ENCODE peak calls at places on chromosomes 16 and 17, in eight cellular contexts. One of them, this sample, is unnamed.

GRCh38 chr16:49884033-49884707 is 28.3 kb upstream of the ZNF423 start:
- DNase-seq in CD8-positive, alpha-beta T cell: no peak
- DNase-seq in ovary: no peak
- DNase-seq in HFF-Myc: no peak
- DNase-seq in foreskin fibroblast: no peak
- DNase-seq in HepG2: peak; percentile 89
- DNase-seq in cardiac fibroblast: peak; percentile 10
- DNase-seq in astrocyte of the spinal cord: no peak
- DNase-seq in this sample: no peak

GRCh38 chr17:77666881-77667395 is 291.6 kb upstream of the TNRC6C start:
- DNase-seq in CD8-positive, alpha-beta T cell: peak; percentile 53
- DNase-seq in ovary: no peak
- DNase-seq in HFF-Myc: no peak
- DNase-seq in foreskin fibroblast: no peak
- DNase-seq in HepG2: no peak
- DNase-seq in cardiac fibroblast: peak; percentile 5
- DNase-seq in astrocyte of the spinal cord: no peak
- DNase-seq in this sample: peak; percentile 42

GRCh38 chr17:72764632-72765041 is 327.9 kb downstream of the SLC39A11 start:
- DNase-seq in CD8-positive, alpha-beta T cell: no peak
- DNase-seq in ovary: no peak
- DNase-seq in HFF-Myc: peak; percentile 15
- DNase-seq in foreskin fibroblast: peak; percentile 30
- DNase-seq in HepG2: no peak
- DNase-seq in cardiac fibroblast: no peak
- DNase-seq in astrocyte of the spinal cord: peak; percentile 38
- DNase-seq in this sample: no peak

GRCh38 chr16:84756830-84757229 is 57.0 kb downstream of the USP10 start:
- DNase-seq in CD8-positive, alpha-beta T cell: no peak
- DNase-seq in ovary: no peak
- DNase-seq in HFF-Myc: no peak
- DNase-seq in foreskin fibroblast: no peak
- DNase-seq in HepG2: no peak
- DNase-seq in cardiac fibroblast: no peak
- DNase-seq in astrocyte of the spinal cord: no peak
- DNase-seq in this sample: no peak

GRCh38 chr16:66508261-66508913 is 41.5 kb downstream of the TK2 start:
- DNase-seq in CD8-positive, alpha-beta T cell: no peak
- DNase-seq in ovary: peak; percentile 10
- DNase-seq in HFF-Myc: no peak
- DNase-seq in foreskin fibroblast: peak; percentile 42
- DNase-seq in HepG2: no peak
- DNase-seq in cardiac fibroblast: peak; percentile 77
- DNase-seq in astrocyte of the spinal cord: no peak
- DNase-seq in this sample: peak; percentile 48

GRCh38 chr16:78289844-78290277 is 190.4 kb downstream of the WWOX start:
- DNase-seq in CD8-positive, alpha-beta T cell: no peak
- DNase-seq in ovary: no peak
- DNase-seq in HFF-Myc: no peak
- DNase-seq in foreskin fibroblast: no peak
- DNase-seq in HepG2: no peak
- DNase-seq in cardiac fibroblast: no peak
- DNase-seq in astrocyte of the spinal cord: no peak
- DNase-seq in this sample: no peak

GRCh38 chr16:88331989-88332920 is 50.5 kb upstream of the ZNF469 start:
- DNase-seq in CD8-positive, alpha-beta T cell: no peak
- DNase-seq in ovary: no peak
- DNase-seq in HFF-Myc: peak; percentile 95
- DNase-seq in foreskin fibroblast: peak; percentile 99
- DNase-seq in HepG2: no peak
- DNase-seq in cardiac fibroblast: peak; percentile 99
- DNase-seq in astrocyte of the spinal cord: peak; percentile 100
- DNase-seq in this sample: no peak

GRCh38 chr17:82241926-82242697 is 13.3 kb downstream of the SLC16A3 start:
- DNase-seq in CD8-positive, alpha-beta T cell: no peak
- DNase-seq in ovary: no peak
- DNase-seq in HFF-Myc: no peak
- DNase-seq in foreskin fibroblast: no peak
- DNase-seq in HepG2: peak; percentile 52
- DNase-seq in cardiac fibroblast: peak; percentile 73
- DNase-seq in astrocyte of the spinal cord: no peak
- DNase-seq in this sample: no peak

GRCh38 chr17:34580685-34581445 is 1.5 kb downstream of the TMEM132E start:
- DNase-seq in CD8-positive, alpha-beta T cell: no peak
- DNase-seq in ovary: no peak
- DNase-seq in HFF-Myc: no peak
- DNase-seq in foreskin fibroblast: no peak
- DNase-seq in HepG2: no peak
- DNase-seq in cardiac fibroblast: no peak
- DNase-seq in astrocyte of the spinal cord: no peak
- DNase-seq in this sample: no peak

GRCh38 chr17:1588781-1589585 is 26.4 kb upstream of the PITPNA start:
- DNase-seq in CD8-positive, alpha-beta T cell: no peak
- DNase-seq in ovary: no peak
- DNase-seq in HFF-Myc: no peak
- DNase-seq in foreskin fibroblast: peak; percentile 21
- DNase-seq in HepG2: no peak
- DNase-seq in cardiac fibroblast: peak; percentile 70
- DNase-seq in astrocyte of the spinal cord: peak; percentile 20
- DNase-seq in this sample: no peak

GRCh38 chr17:30244853-30245385 is 9.4 kb upstream of the SLC6A4 start:
- DNase-seq in CD8-positive, alpha-beta T cell: no peak
- DNase-seq in ovary: no peak
- DNase-seq in HFF-Myc: peak; percentile 33
- DNase-seq in foreskin fibroblast: peak; percentile 90
- DNase-seq in HepG2: no peak
- DNase-seq in cardiac fibroblast: no peak
- DNase-seq in astrocyte of the spinal cord: peak; percentile 42
- DNase-seq in this sample: no peak

GRCh38 chr17:72183194-72183685 is 62.4 kb downstream of the SOX9 start:
- DNase-seq in CD8-positive, alpha-beta T cell: no peak
- DNase-seq in ovary: no peak
- DNase-seq in HFF-Myc: no peak
- DNase-seq in foreskin fibroblast: no peak
- DNase-seq in HepG2: peak; percentile 77
- DNase-seq in cardiac fibroblast: no peak
- DNase-seq in astrocyte of the spinal cord: no peak
- DNase-seq in this sample: no peak

GRCh38 chr17:17152385-17152784 is 53.7 kb downstream of the PLD6 start:
- DNase-seq in CD8-positive, alpha-beta T cell: no peak
- DNase-seq in ovary: no peak
- DNase-seq in HFF-Myc: no peak
- DNase-seq in foreskin fibroblast: no peak
- DNase-seq in HepG2: no peak
- DNase-seq in cardiac fibroblast: peak; percentile 19
- DNase-seq in astrocyte of the spinal cord: no peak
- DNase-seq in this sample: no peak

GRCh38 chr17:61312406-61313295 is 87.0 kb upstream of the TBX2 start:
- DNase-seq in CD8-positive, alpha-beta T cell: no peak
- DNase-seq in ovary: no peak
- DNase-seq in HFF-Myc: no peak
- DNase-seq in foreskin fibroblast: no peak
- DNase-seq in HepG2: no peak
- DNase-seq in cardiac fibroblast: no peak
- DNase-seq in astrocyte of the spinal cord: no peak
- DNase-seq in this sample: no peak

GRCh38 chr17:56815711-56816110 is 18.0 kb downstream of the C17orf67 start:
- DNase-seq in CD8-positive, alpha-beta T cell: no peak
- DNase-seq in ovary: no peak
- DNase-seq in HFF-Myc: no peak
- DNase-seq in foreskin fibroblast: no peak
- DNase-seq in HepG2: no peak
- DNase-seq in cardiac fibroblast: peak; percentile 37
- DNase-seq in astrocyte of the spinal cord: peak; percentile 51
- DNase-seq in this sample: no peak

GRCh38 chr17:58831780-58832179 is 76.1 kb downstream of the PPM1E start:
- DNase-seq in CD8-positive, alpha-beta T cell: no peak
- DNase-seq in ovary: no peak
- DNase-seq in HFF-Myc: no peak
- DNase-seq in foreskin fibroblast: no peak
- DNase-seq in HepG2: no peak
- DNase-seq in cardiac fibroblast: no peak
- DNase-seq in astrocyte of the spinal cord: no peak
- DNase-seq in this sample: no peak

GRCh38 chr16:69108069-69108904 is 2.8 kb downstream of the HAS3 start:
- DNase-seq in CD8-positive, alpha-beta T cell: no peak
- DNase-seq in ovary: no peak
- DNase-seq in HFF-Myc: no peak
- DNase-seq in foreskin fibroblast: no peak
- DNase-seq in HepG2: no peak
- DNase-seq in cardiac fibroblast: no peak
- DNase-seq in astrocyte of the spinal cord: no peak
- DNase-seq in this sample: no peak

GRCh38 chr16:69108905-69109252 is 3.4 kb downstream of the HAS3 start:
- DNase-seq in CD8-positive, alpha-beta T cell: no peak
- DNase-seq in ovary: no peak
- DNase-seq in HFF-Myc: no peak
- DNase-seq in foreskin fibroblast: no peak
- DNase-seq in HepG2: no peak
- DNase-seq in cardiac fibroblast: no peak
- DNase-seq in astrocyte of the spinal cord: no peak
- DNase-seq in this sample: no peak

GRCh38 chr16:69107311-69107962 is 2.0 kb downstream of the HAS3 start:
- DNase-seq in CD8-positive, alpha-beta T cell: no peak
- DNase-seq in ovary: no peak
- DNase-seq in HFF-Myc: no peak
- DNase-seq in foreskin fibroblast: no peak
- DNase-seq in HepG2: no peak
- DNase-seq in cardiac fibroblast: peak; percentile 20
- DNase-seq in astrocyte of the spinal cord: no peak
- DNase-seq in this sample: no peak

GRCh38 chr16:69106491-69107291 is 1.2 kb downstream of the HAS3 start:
- DNase-seq in CD8-positive, alpha-beta T cell: no peak
- DNase-seq in ovary: no peak
- DNase-seq in HFF-Myc: no peak
- DNase-seq in foreskin fibroblast: no peak
- DNase-seq in HepG2: no peak
- DNase-seq in cardiac fibroblast: no peak
- DNase-seq in astrocyte of the spinal cord: no peak
- DNase-seq in this sample: peak; percentile 50

GRCh38 chr16:69105501-69106361 is at the start of gene HAS3:
- DNase-seq in CD8-positive, alpha-beta T cell: no peak
- DNase-seq in ovary: no peak
- DNase-seq in HFF-Myc: no peak
- DNase-seq in foreskin fibroblast: peak; percentile 50
- DNase-seq in HepG2: peak; percentile 34
- DNase-seq in cardiac fibroblast: peak; percentile 74
- DNase-seq in astrocyte of the spinal cord: peak; percentile 63
- DNase-seq in this sample: peak; percentile 65
- TF ChIP-seq CTCF in CD8-positive, alpha-beta T cell: no peak
- TF ChIP-seq CTCF in ovary: no peak
- TF ChIP-seq CTCF in HFF-Myc: no peak
- TF ChIP-seq CTCF in foreskin fibroblast: no peak
- TF ChIP-seq CTCF in HepG2: peak; percentile 69
- TF ChIP-seq CTCF in cardiac fibroblast: peak; percentile 23
- TF ChIP-seq CTCF in astrocyte of the spinal cord: peak; percentile 36
- TF ChIP-seq CTCF in this sample: peak; percentile 51

GRCh38 chr17:63445571-63446217 is 412 bp downstream of the CYB561 start:
- DNase-seq in CD8-positive, alpha-beta T cell: peak; percentile 27
- DNase-seq in ovary: no peak
- DNase-seq in HFF-Myc: no peak
- DNase-seq in foreskin fibroblast: no peak
- DNase-seq in HepG2: no peak
- DNase-seq in cardiac fibroblast: no peak
- DNase-seq in astrocyte of the spinal cord: no peak
- DNase-seq in this sample: peak; percentile 64
- TF ChIP-seq CTCF in CD8-positive, alpha-beta T cell: peak; percentile 27
- TF ChIP-seq CTCF in ovary: peak; percentile 60
- TF ChIP-seq CTCF in HFF-Myc: peak; percentile 23
- TF ChIP-seq CTCF in foreskin fibroblast: peak; percentile 32
- TF ChIP-seq CTCF in HepG2: peak; percentile 62
- TF ChIP-seq CTCF in cardiac fibroblast: no peak
- TF ChIP-seq CTCF in astrocyte of the spinal cord: peak; percentile 42
- TF ChIP-seq CTCF in this sample: peak; percentile 23

DNA sequence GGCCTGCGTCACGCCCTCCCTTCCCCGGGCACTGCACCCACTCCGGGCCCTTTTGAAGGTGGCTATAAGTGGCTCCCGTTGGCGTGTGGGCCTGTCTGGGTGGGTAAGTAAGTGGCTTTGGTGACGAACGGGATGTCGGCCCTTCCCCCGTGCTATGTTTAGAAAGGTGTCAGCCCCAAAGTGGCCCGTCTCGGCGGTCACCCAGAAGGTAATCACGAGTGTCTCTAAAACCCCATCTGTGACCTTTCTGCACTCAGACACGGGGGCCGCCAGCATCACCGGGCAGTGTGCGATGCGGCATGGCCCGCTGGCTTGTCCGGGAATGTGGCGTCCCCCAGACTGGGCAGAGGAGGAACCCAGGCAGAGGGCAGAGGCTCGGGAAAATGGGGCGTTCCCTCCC is 88.2 kb downstream of the IRX5 start:
- DNase-seq in CD8-positive, alpha-beta T cell: no peak
- DNase-seq in ovary: no peak
- DNase-seq in HFF-Myc: no peak
- DNase-seq in foreskin fibroblast: no peak
- DNase-seq in HepG2: no peak
- DNase-seq in cardiac fibroblast: no peak
- DNase-seq in astrocyte of the spinal cord: no peak
- DNase-seq in this sample: no peak
- TF ChIP-seq CTCF in CD8-positive, alpha-beta T cell: no peak
- TF ChIP-seq CTCF in ovary: no peak
- TF ChIP-seq CTCF in HFF-Myc: no peak
- TF ChIP-seq CTCF in foreskin fibroblast: no peak
- TF ChIP-seq CTCF in HepG2: no peak
- TF ChIP-seq CTCF in cardiac fibroblast: no peak
- TF ChIP-seq CTCF in astrocyte of the spinal cord: no peak
- TF ChIP-seq CTCF in this sample: no peak

DNA sequence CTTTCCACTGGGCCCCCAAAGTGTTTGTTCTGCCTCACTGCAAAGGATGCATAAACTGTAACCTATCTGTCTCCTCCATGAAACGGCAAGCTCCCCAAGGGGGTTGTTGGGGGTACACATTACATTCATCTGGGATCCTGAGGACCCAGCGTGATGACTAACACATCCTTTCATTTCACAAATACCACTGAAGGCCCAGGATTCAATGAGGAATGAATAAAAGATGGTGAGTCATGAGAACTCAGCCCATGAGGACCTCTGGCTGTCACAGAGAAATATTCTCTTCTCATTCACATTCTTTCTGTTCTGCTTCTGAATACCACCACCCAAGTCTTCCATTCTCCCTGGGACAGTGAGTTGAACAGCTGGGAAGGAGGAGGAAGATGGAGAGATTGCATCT is 149.8 kb downstream of the RBFOX3 start:
- DNase-seq in CD8-positive, alpha-beta T cell: no peak
- DNase-seq in ovary: no peak
- DNase-seq in HFF-Myc: no peak
- DNase-seq in foreskin fibroblast: peak; percentile 7
- DNase-seq in HepG2: no peak
- DNase-seq in cardiac fibroblast: no peak
- DNase-seq in astrocyte of the spinal cord: no peak
- DNase-seq in this sample: no peak
- TF ChIP-seq CTCF in CD8-positive, alpha-beta T cell: no peak
- TF ChIP-seq CTCF in ovary: no peak
- TF ChIP-seq CTCF in HFF-Myc: no peak
- TF ChIP-seq CTCF in foreskin fibroblast: no peak
- TF ChIP-seq CTCF in HepG2: no peak
- TF ChIP-seq CTCF in cardiac fibroblast: no peak
- TF ChIP-seq CTCF in astrocyte of the spinal cord: no peak
- TF ChIP-seq CTCF in this sample: no peak